ENCODE peak calls at places on chromosomes 11 and 22, in ten cellular contexts. B, X, Y, J, E, Q, L, I, T and Z are unnamed samples. For H3K36me3, the result is how much of the 10 kb centered on the place peaks cover.

GRCh38 chr22:19879996-19880785 is 25.5 kb upstream of the GNB1L start:
- DNase-seq in I (no peak), Y (peak), L (no peak), X (no peak), J (peak), T (no peak), B (no peak), Q (peak), E (no peak), Z (peak)

GRCh38 chr11:120024046-120024445 is 113.9 kb downstream of the TRIM29 start:
- DNase-seq in B (no peak), Q (no peak), Y (no peak), L (no peak), X (no peak), T (no peak), I (no peak), J (no peak), E (no peak), Z (no peak)

GRCh38 chr11:70007796-70008195 is 70.3 kb upstream of the ANO1 start:
- DNase-seq in E (no peak), T (peak), I (no peak), Q (no peak), L (no peak), Y (no peak), J (no peak), X (no peak), B (no peak), Z (no peak)

GRCh38 chr11:108826136-108826535 is 161.3 kb downstream of the DDX10 start:
- DNase-seq in I (no peak), E (no peak), L (no peak), X (no peak), B (no peak), Y (no peak), J (no peak), Q (no peak), T (no peak), Z (no peak)

GRCh38 chr11:99015634-99016454 is 4.9 kb upstream of the CNTN5 start:
- DNase-seq in J (no peak), Q (no peak), X (peak), B (peak), I (peak), E (no peak), Y (no peak), T (peak), L (no peak), Z (no peak)

GRCh38 chr22:30159561-30160353 is 79.5 kb downstream of the HORMAD2 start:
- DNase-seq in B (peak), I (no peak), J (no peak), L (no peak), E (no peak), Q (no peak), X (no peak), Y (no peak), T (peak), Z (no peak)

GRCh38 chr22:39543095-39543494 is 10.5 kb upstream of the RPS19BP1 start:
- DNase-seq in I (peak), Q (no peak), B (peak), Y (no peak), L (no peak), X (no peak), J (no peak), E (no peak), T (peak), Z (no peak)

GRCh38 chr22:21450858-21451331 is 16.3 kb upstream of the TMEM191C start:
- DNase-seq in B (no peak), E (no peak), X (no peak), L (peak), T (no peak), Y (peak), I (no peak), J (peak), Q (no peak), Z (peak)

GRCh38 chr11:75320046-75320618 is 31.3 kb downstream of the ARRB1 start:
- DNase-seq in L (no peak), J (no peak), E (no peak), T (no peak), I (no peak), X (no peak), Q (no peak), B (no peak), Y (no peak), Z (no peak)

GRCh38 chr11:45906096-45906682 is 882 bp downstream of the FREY1 start:
- DNase-seq in J (no peak), B (no peak), X (no peak), I (no peak), L (no peak), Q (no peak), E (peak), T (no peak), Y (no peak), Z (peak)

GRCh38 chr11:75757651-75758050 is 10.9 kb upstream of the DGAT2 start:
- DNase-seq in I (no peak), J (no peak), Y (no peak), X (no peak), T (no peak), Q (no peak), B (no peak), E (no peak), L (no peak), Z (no peak)

DNA sequence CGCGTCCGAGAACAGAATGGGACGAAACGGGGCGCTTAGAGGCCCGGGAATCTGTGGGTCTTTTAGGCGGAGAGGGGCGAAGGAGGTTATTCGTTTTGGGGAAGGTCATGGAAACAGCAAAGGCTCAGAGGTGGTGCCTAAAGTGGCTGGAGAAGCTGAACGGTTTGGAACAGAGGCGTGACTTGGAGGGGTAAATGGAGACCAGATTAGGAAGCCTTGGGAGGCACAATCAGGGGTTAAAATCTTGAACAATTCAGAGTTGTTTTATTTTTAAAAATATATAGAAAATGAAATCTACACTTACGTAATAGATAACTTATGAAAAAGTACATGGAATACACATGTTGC is 247 bp upstream of the PLAAT5 start:
- DNase-seq in X (no peak), Y (no peak), E (no peak), L (no peak), J (no peak), T (no peak), I (no peak), B (no peak), Q (no peak), Z (no peak)
- H3K4me3 ChIP-seq in X (peak), Y (peak), E (peak), L (peak), J (peak), T (no peak), I (peak), B (peak), Q (peak), Z (peak)

DNA sequence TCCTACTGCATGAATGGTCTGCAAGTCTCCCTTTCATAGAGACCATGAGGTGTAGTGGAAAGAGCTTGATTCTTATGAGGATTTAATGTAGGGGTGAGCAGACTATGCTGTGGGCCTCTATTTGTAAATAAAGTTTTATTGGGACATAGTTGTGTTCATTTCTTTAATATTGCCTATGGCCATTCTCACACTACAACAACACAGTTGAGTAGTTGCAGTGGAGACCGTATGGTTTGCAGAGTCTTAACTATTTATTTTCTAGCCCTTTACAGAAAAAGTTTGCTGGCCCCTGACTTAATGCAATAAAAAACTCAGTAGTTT is 106.2 kb downstream of the ATXN10 start:
- DNase-seq in X (no peak), L (no peak), Q (no peak), J (no peak), T (no peak), B (no peak), I (no peak), Y (no peak), E (no peak), Z (no peak)
- H3K36me3 ChIP-seq in X (under half), L (under half), Q (under half), J (under half), T (under half), B (under half), I (under half), Y (under half), E (under half), Z (under half)

DNA sequence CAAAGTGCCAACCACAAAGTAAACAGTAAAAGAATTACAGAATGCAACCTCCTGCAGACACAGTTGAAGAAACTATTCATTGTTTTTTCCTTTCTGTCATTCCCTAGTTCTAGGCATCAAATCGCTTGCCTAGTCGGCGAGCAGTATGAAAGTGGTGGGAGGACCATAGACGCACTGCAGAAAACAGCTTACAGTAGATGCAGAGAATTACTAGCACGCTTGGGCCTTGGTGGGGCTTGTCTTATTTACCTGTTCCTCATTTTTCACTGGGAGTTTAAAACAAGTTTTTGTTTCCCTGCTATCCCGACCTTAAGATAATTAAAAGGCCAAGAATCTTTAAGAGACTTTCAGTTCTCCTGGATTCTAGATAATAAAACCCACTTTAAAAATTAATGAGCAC is 742 bp upstream of the ARL14EP start:
- DNase-seq in Y (no peak), I (no peak), E (no peak), X (no peak), Q (no peak), L (no peak), B (no peak), T (no peak), J (no peak), Z (no peak)
- H3K4me3 ChIP-seq in Y (peak), I (peak), E (no peak), X (peak), Q (peak), L (peak), B (peak), T (no peak), J (no peak), Z (peak)

GRCh38 chr11:20406484-20406883 is 19.0 kb downstream of the PRMT3 start:
- DNase-seq in I (no peak), Q (no peak), T (no peak), E (no peak), J (no peak), L (no peak), B (no peak), X (no peak), Y (no peak), Z (no peak)
- H3K36me3 ChIP-seq in I (half or more), Q (half or more), T (under half), E (under half), J (under half), L (half or more), B (half or more), X (under half), Y (under half), Z (under half)

DNA sequence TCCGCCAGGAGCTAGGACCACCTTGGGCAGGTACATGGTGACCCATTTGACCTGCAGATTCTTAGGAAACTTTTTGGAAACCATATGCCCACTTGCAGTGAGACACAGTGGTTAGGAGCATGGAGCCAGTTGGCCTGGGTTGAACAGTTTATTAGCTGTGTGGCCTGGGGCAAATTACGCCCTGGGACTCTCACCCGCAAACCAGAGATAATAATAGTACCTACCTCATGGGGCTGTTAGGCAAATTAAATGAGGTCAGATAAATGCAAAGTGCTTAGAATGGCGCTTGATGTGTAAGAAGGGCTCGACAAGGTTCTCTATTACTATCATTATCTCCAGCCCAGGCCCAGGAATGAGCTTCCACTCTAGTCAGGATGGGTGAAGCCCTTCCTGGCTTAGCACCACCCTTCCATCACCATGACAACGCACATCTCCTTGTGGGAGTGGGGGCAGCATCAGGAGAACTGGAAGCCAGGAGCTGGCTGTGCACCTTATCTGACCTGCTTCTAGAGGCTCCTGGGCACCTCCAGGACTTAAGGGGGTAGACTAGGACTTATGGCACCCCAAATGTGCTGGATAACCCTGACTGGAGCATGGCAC is 5.1 kb downstream of the SYT12 start:
- DNase-seq in J (no peak), E (no peak), I (no peak), Q (no peak), T (no peak), B (no peak), Y (no peak), X (no peak), L (no peak), Z (no peak)
- H3K4me3 ChIP-seq in J (no peak), E (no peak), I (no peak), Q (no peak), T (no peak), B (no peak), Y (no peak), X (no peak), L (no peak), Z (no peak)

GRCh38 chr11:64413417-64413816 is 54.5 kb downstream of the RPS6KA4 start:
- DNase-seq in B (no peak), Q (no peak), I (no peak), E (no peak), T (no peak), L (no peak), Y (no peak), J (no peak), X (no peak), Z (no peak)
- H3K36me3 ChIP-seq in B (under half), Q (under half), I (under half), E (under half), T (under half), L (under half), Y (under half), J (under half), X (under half), Z (under half)

GRCh38 chr22:49922484-49922883 is 4.0 kb downstream of the CRELD2 start:
- DNase-seq in J (no peak), X (no peak), E (no peak), T (no peak), I (no peak), B (no peak), L (no peak), Y (no peak), Q (no peak), Z (no peak)
- H3K4me3 ChIP-seq in J (no peak), X (no peak), E (no peak), T (no peak), I (no peak), B (no peak), L (no peak), Y (no peak), Q (no peak), Z (no peak)

DNA sequence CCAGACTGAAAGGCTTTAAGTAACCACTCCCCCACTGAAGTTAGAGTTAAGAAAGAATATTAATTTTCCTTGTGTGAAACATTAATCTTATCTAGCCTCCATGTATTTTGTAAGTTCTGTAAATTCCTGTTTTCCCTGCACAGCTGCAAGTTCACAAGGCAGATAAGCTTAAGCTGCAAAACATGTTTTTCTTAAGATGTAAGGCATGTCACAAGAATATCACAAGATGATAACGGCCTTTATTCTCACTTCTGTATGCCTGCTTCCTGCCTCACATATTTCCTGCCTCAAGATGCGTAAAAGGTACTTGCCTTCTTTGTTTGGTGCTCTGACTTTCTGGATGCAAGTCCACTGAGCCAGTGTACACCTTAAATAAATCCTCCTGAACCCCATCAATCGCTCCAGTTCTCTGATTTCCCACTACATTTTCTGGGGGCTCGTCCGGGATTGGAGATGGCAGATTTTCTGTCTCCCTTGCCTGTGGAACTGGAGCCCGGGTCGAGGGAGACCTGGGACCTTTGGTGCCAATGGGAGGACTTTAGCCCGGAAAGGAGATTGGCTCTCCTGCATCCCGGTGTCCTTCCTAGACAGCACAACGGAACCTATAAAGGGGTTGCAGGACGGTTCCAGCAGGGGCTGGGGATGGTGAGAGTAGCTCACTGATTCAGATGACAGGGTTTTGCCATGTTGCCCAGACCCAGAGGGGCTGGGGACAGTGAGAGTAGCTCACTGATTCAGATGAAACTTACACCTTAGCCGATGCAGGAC is 30.2 kb downstream of the PPARA start:
- DNase-seq in E (no peak), J (no peak), X (no peak), T (no peak), B (peak), L (no peak), Y (no peak), I (no peak), Q (no peak), Z (no peak)
- H3K36me3 ChIP-seq in E (under half), J (under half), X (under half), T (under half), B (half or more), L (half or more), Y (under half), I (under half), Q (half or more), Z (under half)

GRCh38 chr11:65867284-65868071 is 5.1 kb downstream of the EFEMP2 start:
- DNase-seq in I (no peak), Q (no peak), J (no peak), Y (no peak), T (no peak), E (no peak), L (no peak), X (no peak), B (no peak), Z (no peak)
- H3K4me3 ChIP-seq in I (no peak), Q (no peak), J (no peak), Y (no peak), T (no peak), E (no peak), L (no peak), X (no peak), B (no peak), Z (no peak)